ENCODE peak calls at places on chromosomes 5 and 9, in ten cellular contexts. One of them, this sample, is unnamed. For H3K4me1, the result is how much of the 10 kb centered on the place peaks cover.

GRCh38 chr9:31840702-31841101 is 543.7 kb upstream of the ACO1 start:
- DNase-seq in pancreas: no peak
- DNase-seq in HCT116: no peak
- DNase-seq in tibial artery: no peak
- DNase-seq in A549: no peak
- DNase-seq in adrenal gland: no peak
- DNase-seq in esophagus squamous epithelium: no peak
- DNase-seq in kidney: no peak
- DNase-seq in endothelial cell of umbilical vein: no peak
- DNase-seq in heart left ventricle: no peak
- DNase-seq in this sample: no peak

GRCh38 chr5:145396888-145397287 is 438.3 kb downstream of the PRELID2 start:
- DNase-seq in pancreas: no peak
- DNase-seq in esophagus squamous epithelium: no peak
- DNase-seq in A549: no peak
- DNase-seq in adrenal gland: no peak
- DNase-seq in heart left ventricle: no peak
- DNase-seq in endothelial cell of umbilical vein: no peak
- DNase-seq in HCT116: no peak
- DNase-seq in kidney: no peak
- DNase-seq in tibial artery: no peak
- DNase-seq in this sample: no peak

GRCh38 chr9:89444212-89444611 is 53.7 kb downstream of the SEMA4D start:
- DNase-seq in pancreas: no peak
- DNase-seq in heart left ventricle: peak
- DNase-seq in endothelial cell of umbilical vein: no peak
- DNase-seq in esophagus squamous epithelium: no peak
- DNase-seq in kidney: peak
- DNase-seq in HCT116: no peak
- DNase-seq in A549: no peak
- DNase-seq in tibial artery: no peak
- DNase-seq in adrenal gland: no peak
- DNase-seq in this sample: no peak

GRCh38 chr5:79793722-79794121 is 104.1 kb downstream of the CMYA5 start:
- DNase-seq in pancreas: no peak
- DNase-seq in esophagus squamous epithelium: no peak
- DNase-seq in A549: no peak
- DNase-seq in tibial artery: no peak
- DNase-seq in HCT116: no peak
- DNase-seq in adrenal gland: no peak
- DNase-seq in kidney: no peak
- DNase-seq in heart left ventricle: no peak
- DNase-seq in endothelial cell of umbilical vein: no peak
- DNase-seq in this sample: no peak

GRCh38 chr9:126612329-126612812 is 1.4 kb upstream of the LMX1B start:
- DNase-seq in A549: no peak
- DNase-seq in pancreas: no peak
- DNase-seq in HCT116: no peak
- DNase-seq in heart left ventricle: no peak
- DNase-seq in tibial artery: no peak
- DNase-seq in kidney: no peak
- DNase-seq in endothelial cell of umbilical vein: no peak
- DNase-seq in adrenal gland: no peak
- DNase-seq in esophagus squamous epithelium: no peak
- DNase-seq in this sample: peak

GRCh38 chr5:19977069-19977468 is 10.9 kb downstream of the CDH18 start:
- DNase-seq in heart left ventricle: no peak
- DNase-seq in esophagus squamous epithelium: no peak
- DNase-seq in pancreas: no peak
- DNase-seq in HCT116: no peak
- DNase-seq in adrenal gland: no peak
- DNase-seq in kidney: no peak
- DNase-seq in A549: no peak
- DNase-seq in endothelial cell of umbilical vein: no peak
- DNase-seq in tibial artery: no peak
- DNase-seq in this sample: no peak

GRCh38 chr9:89883401-89884341 is 278.9 kb downstream of the GADD45G start:
- DNase-seq in tibial artery: no peak
- DNase-seq in heart left ventricle: no peak
- DNase-seq in esophagus squamous epithelium: no peak
- DNase-seq in pancreas: no peak
- DNase-seq in kidney: no peak
- DNase-seq in HCT116: no peak
- DNase-seq in endothelial cell of umbilical vein: no peak
- DNase-seq in adrenal gland: no peak
- DNase-seq in A549: no peak
- DNase-seq in this sample: no peak

GRCh38 chr5:61887271-61887670 is 418.7 kb upstream of the KIF2A start:
- DNase-seq in adrenal gland: no peak
- DNase-seq in tibial artery: no peak
- DNase-seq in endothelial cell of umbilical vein: no peak
- DNase-seq in pancreas: no peak
- DNase-seq in A549: no peak
- DNase-seq in esophagus squamous epithelium: no peak
- DNase-seq in kidney: no peak
- DNase-seq in HCT116: no peak
- DNase-seq in heart left ventricle: no peak
- DNase-seq in this sample: no peak

GRCh38 chr5:42840279-42840678 is 28.6 kb upstream of the SELENOP start:
- DNase-seq in endothelial cell of umbilical vein: no peak
- DNase-seq in adrenal gland: peak
- DNase-seq in tibial artery: peak
- DNase-seq in pancreas: peak
- DNase-seq in esophagus squamous epithelium: no peak
- DNase-seq in HCT116: no peak
- DNase-seq in heart left ventricle: peak
- DNase-seq in A549: no peak
- DNase-seq in kidney: peak
- DNase-seq in this sample: no peak

GRCh38 chr9:89284076-89284475 is 26.9 kb upstream of the CKS2 start:
- DNase-seq in kidney: no peak
- DNase-seq in endothelial cell of umbilical vein: no peak
- DNase-seq in tibial artery: no peak
- DNase-seq in HCT116: no peak
- DNase-seq in esophagus squamous epithelium: no peak
- DNase-seq in A549: no peak
- DNase-seq in heart left ventricle: no peak
- DNase-seq in pancreas: no peak
- DNase-seq in adrenal gland: no peak
- DNase-seq in this sample: no peak

GRCh38 chr5:124806026-124806856 is 59.8 kb upstream of the ZNF608 start:
- DNase-seq in endothelial cell of umbilical vein: peak
- DNase-seq in esophagus squamous epithelium: no peak
- DNase-seq in pancreas: peak
- DNase-seq in tibial artery: no peak
- DNase-seq in heart left ventricle: peak
- DNase-seq in HCT116: no peak
- DNase-seq in A549: no peak
- DNase-seq in adrenal gland: peak
- DNase-seq in kidney: peak
- DNase-seq in this sample: peak

GRCh38 chr9:109771084-109771483 is 8.9 kb upstream of the PALM2AKAP2 start:
- DNase-seq in endothelial cell of umbilical vein: no peak
- DNase-seq in pancreas: no peak
- DNase-seq in heart left ventricle: no peak
- DNase-seq in adrenal gland: no peak
- DNase-seq in kidney: no peak
- DNase-seq in HCT116: no peak
- DNase-seq in esophagus squamous epithelium: no peak
- DNase-seq in tibial artery: no peak
- DNase-seq in A549: no peak
- DNase-seq in this sample: no peak

GRCh38 chr5:111954516-111955337 is 197.7 kb upstream of the NREP start:
- DNase-seq in esophagus squamous epithelium: no peak
- DNase-seq in HCT116: no peak
- DNase-seq in pancreas: no peak
- DNase-seq in kidney: no peak
- DNase-seq in heart left ventricle: no peak
- DNase-seq in tibial artery: no peak
- DNase-seq in endothelial cell of umbilical vein: no peak
- DNase-seq in adrenal gland: no peak
- DNase-seq in A549: no peak
- DNase-seq in this sample: no peak

GRCh38 chr9:122389195-122389594 is 18.4 kb downstream of the PTGS1 start:
- DNase-seq in A549: no peak
- DNase-seq in esophagus squamous epithelium: no peak
- DNase-seq in HCT116: no peak
- DNase-seq in heart left ventricle: no peak
- DNase-seq in endothelial cell of umbilical vein: no peak
- DNase-seq in kidney: no peak
- DNase-seq in adrenal gland: no peak
- DNase-seq in tibial artery: no peak
- DNase-seq in pancreas: no peak
- DNase-seq in this sample: no peak

GRCh38 chr9:69428017-69428785 is 103.2 kb downstream of the ENTREP1 start:
- DNase-seq in endothelial cell of umbilical vein: no peak
- DNase-seq in kidney: no peak
- DNase-seq in HCT116: no peak
- DNase-seq in tibial artery: no peak
- DNase-seq in heart left ventricle: no peak
- DNase-seq in pancreas: no peak
- DNase-seq in adrenal gland: no peak
- DNase-seq in esophagus squamous epithelium: no peak
- DNase-seq in A549: no peak
- DNase-seq in this sample: no peak

GRCh38 chr9:87379300-87379699 is 118.4 kb upstream of the DAPK1 start:
- DNase-seq in A549: no peak
- DNase-seq in endothelial cell of umbilical vein: no peak
- DNase-seq in pancreas: no peak
- DNase-seq in tibial artery: no peak
- DNase-seq in HCT116: no peak
- DNase-seq in adrenal gland: no peak
- DNase-seq in heart left ventricle: no peak
- DNase-seq in kidney: no peak
- DNase-seq in esophagus squamous epithelium: no peak
- DNase-seq in this sample: no peak
- H3K4me1 ChIP-seq in A549: half or more
- H3K4me1 ChIP-seq in endothelial cell of umbilical vein: under half
- H3K4me1 ChIP-seq in pancreas: under half
- H3K4me1 ChIP-seq in tibial artery: under half
- H3K4me1 ChIP-seq in HCT116: under half
- H3K4me1 ChIP-seq in adrenal gland: under half
- H3K4me1 ChIP-seq in heart left ventricle: under half
- H3K4me1 ChIP-seq in kidney: under half
- H3K4me1 ChIP-seq in esophagus squamous epithelium: under half
- H3K4me1 ChIP-seq in this sample: under half

GRCh38 chr9:92746567-92747458 is 17.8 kb downstream of the BICD2 start:
- DNase-seq in pancreas: no peak
- DNase-seq in heart left ventricle: no peak
- DNase-seq in adrenal gland: no peak
- DNase-seq in A549: no peak
- DNase-seq in esophagus squamous epithelium: no peak
- DNase-seq in tibial artery: no peak
- DNase-seq in HCT116: no peak
- DNase-seq in kidney: peak
- DNase-seq in endothelial cell of umbilical vein: peak
- DNase-seq in this sample: no peak

GRCh38 chr9:92748233-92748497 is 16.5 kb downstream of the BICD2 start:
- DNase-seq in HCT116: no peak
- DNase-seq in pancreas: no peak
- DNase-seq in A549: no peak
- DNase-seq in tibial artery: no peak
- DNase-seq in endothelial cell of umbilical vein: no peak
- DNase-seq in heart left ventricle: no peak
- DNase-seq in esophagus squamous epithelium: no peak
- DNase-seq in adrenal gland: no peak
- DNase-seq in kidney: no peak
- DNase-seq in this sample: no peak

GRCh38 chr9:92745236-92745790 is 19.3 kb downstream of the BICD2 start:
- DNase-seq in esophagus squamous epithelium: no peak
- DNase-seq in adrenal gland: no peak
- DNase-seq in tibial artery: no peak
- DNase-seq in endothelial cell of umbilical vein: no peak
- DNase-seq in pancreas: no peak
- DNase-seq in kidney: no peak
- DNase-seq in A549: no peak
- DNase-seq in heart left ventricle: no peak
- DNase-seq in HCT116: no peak
- DNase-seq in this sample: no peak

GRCh38 chr9:92747459-92748232 is 17.0 kb downstream of the BICD2 start:
- DNase-seq in HCT116: no peak
- DNase-seq in tibial artery: no peak
- DNase-seq in kidney: peak
- DNase-seq in heart left ventricle: no peak
- DNase-seq in pancreas: no peak
- DNase-seq in A549: no peak
- DNase-seq in endothelial cell of umbilical vein: peak
- DNase-seq in adrenal gland: no peak
- DNase-seq in esophagus squamous epithelium: no peak
- DNase-seq in this sample: no peak

DNA sequence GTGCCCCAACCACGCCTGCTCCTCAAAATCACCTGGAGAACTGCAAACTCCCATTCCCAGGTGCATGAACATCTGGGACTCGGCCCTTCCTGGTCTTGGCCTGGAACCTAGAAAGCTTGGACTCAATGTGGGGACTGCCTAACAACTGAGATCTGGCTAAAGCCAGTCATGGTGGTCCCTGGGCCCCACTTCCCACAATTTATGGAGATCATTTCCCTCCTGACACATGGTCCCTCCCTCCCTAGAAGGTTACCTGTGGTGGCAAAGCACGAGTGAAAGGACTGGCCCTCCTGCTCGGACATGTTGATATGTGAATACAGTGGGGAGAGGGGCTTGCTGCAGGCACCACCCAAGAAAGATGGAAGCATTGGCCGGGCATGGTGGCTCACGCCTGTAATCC is 18.8 kb downstream of the BICD2 start:
- DNase-seq in tibial artery: no peak
- DNase-seq in esophagus squamous epithelium: no peak
- DNase-seq in heart left ventricle: no peak
- DNase-seq in HCT116: no peak
- DNase-seq in endothelial cell of umbilical vein: no peak
- DNase-seq in pancreas: no peak
- DNase-seq in A549: no peak
- DNase-seq in kidney: no peak
- DNase-seq in adrenal gland: no peak
- DNase-seq in this sample: no peak
- H3K4me1 ChIP-seq in tibial artery: under half
- H3K4me1 ChIP-seq in esophagus squamous epithelium: half or more
- H3K4me1 ChIP-seq in heart left ventricle: half or more
- H3K4me1 ChIP-seq in HCT116: under half
- H3K4me1 ChIP-seq in endothelial cell of umbilical vein: under half
- H3K4me1 ChIP-seq in pancreas: under half
- H3K4me1 ChIP-seq in A549: under half
- H3K4me1 ChIP-seq in kidney: under half
- H3K4me1 ChIP-seq in adrenal gland: half or more
- H3K4me1 ChIP-seq in this sample: under half

GRCh38 chr5:68533051-68533450 is 317.5 kb downstream of the PIK3R1 start:
- DNase-seq in A549: no peak
- DNase-seq in tibial artery: no peak
- DNase-seq in heart left ventricle: no peak
- DNase-seq in esophagus squamous epithelium: no peak
- DNase-seq in adrenal gland: no peak
- DNase-seq in pancreas: no peak
- DNase-seq in kidney: no peak
- DNase-seq in HCT116: no peak
- DNase-seq in endothelial cell of umbilical vein: no peak
- DNase-seq in this sample: no peak
- H3K4me1 ChIP-seq in A549: under half
- H3K4me1 ChIP-seq in tibial artery: under half
- H3K4me1 ChIP-seq in heart left ventricle: under half
- H3K4me1 ChIP-seq in esophagus squamous epithelium: under half
- H3K4me1 ChIP-seq in adrenal gland: under half
- H3K4me1 ChIP-seq in pancreas: under half
- H3K4me1 ChIP-seq in kidney: under half
- H3K4me1 ChIP-seq in HCT116: under half
- H3K4me1 ChIP-seq in endothelial cell of umbilical vein: under half
- H3K4me1 ChIP-seq in this sample: under half

GRCh38 chr5:173885054-173885443 is 3.1 kb upstream of the CPEB4 start:
- DNase-seq in pancreas: no peak
- DNase-seq in tibial artery: no peak
- DNase-seq in heart left ventricle: no peak
- DNase-seq in A549: no peak
- DNase-seq in endothelial cell of umbilical vein: no peak
- DNase-seq in HCT116: no peak
- DNase-seq in adrenal gland: no peak
- DNase-seq in kidney: no peak
- DNase-seq in esophagus squamous epithelium: no peak
- DNase-seq in this sample: no peak
- H3K4me1 ChIP-seq in pancreas: under half
- H3K4me1 ChIP-seq in tibial artery: under half
- H3K4me1 ChIP-seq in heart left ventricle: under half
- H3K4me1 ChIP-seq in A549: under half
- H3K4me1 ChIP-seq in endothelial cell of umbilical vein: under half
- H3K4me1 ChIP-seq in HCT116: under half
- H3K4me1 ChIP-seq in adrenal gland: under half
- H3K4me1 ChIP-seq in kidney: under half
- H3K4me1 ChIP-seq in esophagus squamous epithelium: under half
- H3K4me1 ChIP-seq in this sample: under half

This sample was measured in HAP-1.